ENCODE peak calls at places on chromosomes 3 and 15, in nine cellular contexts. One of them, this sample, is unnamed.

GRCh38 chr3:49609815-49610214 is 55.5 kb downstream of the BSN start:
- DNase-seq in hypothalamus: peak; percentile 60
- DNase-seq in HEK293T: no peak
- DNase-seq in frontal cortex: no peak
- DNase-seq in endothelial cell of umbilical vein: no peak
- DNase-seq in heart right ventricle: peak; percentile 38
- DNase-seq in RWPE1: no peak
- DNase-seq in ovary: no peak
- DNase-seq in stimulated activated CD8-positive, alpha-beta memory T cell treated with anti-CD3 and anti-CD28 coated beads, Interleukin-12 subunit alpha, Interleukin-12 subunit beta, amount 100 ng/mL, for 4 hours: no peak
- DNase-seq in this sample: no peak

GRCh38 chr15:62706361-62706760 is 336.2 kb upstream of the TPM1 start:
- DNase-seq in hypothalamus: no peak
- DNase-seq in HEK293T: no peak
- DNase-seq in frontal cortex: no peak
- DNase-seq in endothelial cell of umbilical vein: no peak
- DNase-seq in heart right ventricle: no peak
- DNase-seq in RWPE1: no peak
- DNase-seq in ovary: no peak
- DNase-seq in stimulated activated CD8-positive, alpha-beta memory T cell treated with anti-CD3 and anti-CD28 coated beads, Interleukin-12 subunit alpha, Interleukin-12 subunit beta, amount 100 ng/mL, for 4 hours: no peak
- DNase-seq in this sample: no peak

GRCh38 chr15:40108061-40108854 is 421 bp downstream of the BMF start:
- DNase-seq in hypothalamus: peak; percentile 40
- DNase-seq in HEK293T: no peak
- DNase-seq in frontal cortex: peak; percentile 39
- DNase-seq in endothelial cell of umbilical vein: peak; percentile 47
- DNase-seq in heart right ventricle: peak; percentile 59
- DNase-seq in RWPE1: peak; percentile 42
- DNase-seq in ovary: peak; percentile 84
- DNase-seq in stimulated activated CD8-positive, alpha-beta memory T cell treated with anti-CD3 and anti-CD28 coated beads, Interleukin-12 subunit alpha, Interleukin-12 subunit beta, amount 100 ng/mL, for 4 hours: no peak
- DNase-seq in this sample: no peak

GRCh38 chr3:123096701-123097100 is 29.9 kb downstream of the PDIA5 start:
- DNase-seq in hypothalamus: peak; percentile 75
- DNase-seq in HEK293T: no peak
- DNase-seq in frontal cortex: peak; percentile 58
- DNase-seq in endothelial cell of umbilical vein: no peak
- DNase-seq in heart right ventricle: peak; percentile 78
- DNase-seq in RWPE1: no peak
- DNase-seq in ovary: peak; percentile 78
- DNase-seq in stimulated activated CD8-positive, alpha-beta memory T cell treated with anti-CD3 and anti-CD28 coated beads, Interleukin-12 subunit alpha, Interleukin-12 subunit beta, amount 100 ng/mL, for 4 hours: no peak
- DNase-seq in this sample: no peak

GRCh38 chr3:139934557-139935070 is 371 bp upstream of the CLSTN2 start:
- DNase-seq in hypothalamus: peak; percentile 61
- DNase-seq in HEK293T: peak; percentile 75
- DNase-seq in frontal cortex: peak; percentile 60
- DNase-seq in endothelial cell of umbilical vein: no peak
- DNase-seq in heart right ventricle: peak; percentile 52
- DNase-seq in RWPE1: no peak
- DNase-seq in ovary: peak; percentile 81
- DNase-seq in stimulated activated CD8-positive, alpha-beta memory T cell treated with anti-CD3 and anti-CD28 coated beads, Interleukin-12 subunit alpha, Interleukin-12 subunit beta, amount 100 ng/mL, for 4 hours: no peak
- DNase-seq in this sample: no peak

GRCh38 chr3:72255736-72256559 is 471.0 kb upstream of the PROK2 start:
- DNase-seq in hypothalamus: peak; percentile 33
- DNase-seq in HEK293T: peak; percentile 25
- DNase-seq in frontal cortex: no peak
- DNase-seq in endothelial cell of umbilical vein: peak; percentile 26
- DNase-seq in heart right ventricle: peak; percentile 26
- DNase-seq in RWPE1: peak; percentile 51
- DNase-seq in ovary: no peak
- DNase-seq in stimulated activated CD8-positive, alpha-beta memory T cell treated with anti-CD3 and anti-CD28 coated beads, Interleukin-12 subunit alpha, Interleukin-12 subunit beta, amount 100 ng/mL, for 4 hours: no peak
- DNase-seq in this sample: peak; percentile 34

GRCh38 chr3:12894629-12895028 is 53.3 kb upstream of the RPL32 start:
- DNase-seq in hypothalamus: no peak
- DNase-seq in HEK293T: no peak
- DNase-seq in frontal cortex: no peak
- DNase-seq in endothelial cell of umbilical vein: no peak
- DNase-seq in heart right ventricle: no peak
- DNase-seq in RWPE1: no peak
- DNase-seq in ovary: no peak
- DNase-seq in stimulated activated CD8-positive, alpha-beta memory T cell treated with anti-CD3 and anti-CD28 coated beads, Interleukin-12 subunit alpha, Interleukin-12 subunit beta, amount 100 ng/mL, for 4 hours: no peak
- DNase-seq in this sample: no peak

GRCh38 chr3:158097571-158098553 is 8.4 kb downstream of the SHOX2 start:
- DNase-seq in hypothalamus: no peak
- DNase-seq in HEK293T: no peak
- DNase-seq in frontal cortex: no peak
- DNase-seq in endothelial cell of umbilical vein: peak; percentile 52
- DNase-seq in heart right ventricle: no peak
- DNase-seq in RWPE1: peak; percentile 94
- DNase-seq in ovary: peak; percentile 24
- DNase-seq in stimulated activated CD8-positive, alpha-beta memory T cell treated with anti-CD3 and anti-CD28 coated beads, Interleukin-12 subunit alpha, Interleukin-12 subunit beta, amount 100 ng/mL, for 4 hours: no peak
- DNase-seq in this sample: peak; percentile 41

GRCh38 chr3:152937234-152937633 is 102.3 kb downstream of the P2RY1 start:
- DNase-seq in hypothalamus: no peak
- DNase-seq in HEK293T: no peak
- DNase-seq in frontal cortex: no peak
- DNase-seq in endothelial cell of umbilical vein: no peak
- DNase-seq in heart right ventricle: no peak
- DNase-seq in RWPE1: no peak
- DNase-seq in ovary: no peak
- DNase-seq in stimulated activated CD8-positive, alpha-beta memory T cell treated with anti-CD3 and anti-CD28 coated beads, Interleukin-12 subunit alpha, Interleukin-12 subunit beta, amount 100 ng/mL, for 4 hours: no peak
- DNase-seq in this sample: no peak

GRCh38 chr3:20935791-20936190 is 749.8 kb upstream of the SGO1 start:
- DNase-seq in hypothalamus: no peak
- DNase-seq in HEK293T: no peak
- DNase-seq in frontal cortex: no peak
- DNase-seq in endothelial cell of umbilical vein: no peak
- DNase-seq in heart right ventricle: no peak
- DNase-seq in RWPE1: no peak
- DNase-seq in ovary: no peak
- DNase-seq in stimulated activated CD8-positive, alpha-beta memory T cell treated with anti-CD3 and anti-CD28 coated beads, Interleukin-12 subunit alpha, Interleukin-12 subunit beta, amount 100 ng/mL, for 4 hours: no peak
- DNase-seq in this sample: peak; percentile 39

GRCh38 chr3:134017490-134017889 is 12.2 kb downstream of the SLCO2A1 start:
- DNase-seq in hypothalamus: no peak
- DNase-seq in HEK293T: no peak
- DNase-seq in frontal cortex: no peak
- DNase-seq in endothelial cell of umbilical vein: no peak
- DNase-seq in heart right ventricle: no peak
- DNase-seq in RWPE1: no peak
- DNase-seq in ovary: no peak
- DNase-seq in stimulated activated CD8-positive, alpha-beta memory T cell treated with anti-CD3 and anti-CD28 coated beads, Interleukin-12 subunit alpha, Interleukin-12 subunit beta, amount 100 ng/mL, for 4 hours: no peak
- DNase-seq in this sample: no peak

GRCh38 chr3:62149962-62150361 is 223.4 kb downstream of the FEZF2 start:
- DNase-seq in hypothalamus: no peak
- DNase-seq in HEK293T: no peak
- DNase-seq in frontal cortex: no peak
- DNase-seq in endothelial cell of umbilical vein: no peak
- DNase-seq in heart right ventricle: no peak
- DNase-seq in RWPE1: no peak
- DNase-seq in ovary: no peak
- DNase-seq in stimulated activated CD8-positive, alpha-beta memory T cell treated with anti-CD3 and anti-CD28 coated beads, Interleukin-12 subunit alpha, Interleukin-12 subunit beta, amount 100 ng/mL, for 4 hours: no peak
- DNase-seq in this sample: no peak

GRCh38 chr3:177705976-177706866 is 508.9 kb upstream of the TBL1XR1 start:
- DNase-seq in hypothalamus: no peak
- DNase-seq in HEK293T: no peak
- DNase-seq in frontal cortex: no peak
- DNase-seq in endothelial cell of umbilical vein: no peak
- DNase-seq in heart right ventricle: peak; percentile 46
- DNase-seq in RWPE1: no peak
- DNase-seq in ovary: peak; percentile 42
- DNase-seq in stimulated activated CD8-positive, alpha-beta memory T cell treated with anti-CD3 and anti-CD28 coated beads, Interleukin-12 subunit alpha, Interleukin-12 subunit beta, amount 100 ng/mL, for 4 hours: no peak
- DNase-seq in this sample: no peak

GRCh38 chr3:27253831-27254230 is 115.4 kb downstream of the NEK10 start:
- DNase-seq in hypothalamus: peak; percentile 3
- DNase-seq in HEK293T: peak; percentile 51
- DNase-seq in frontal cortex: no peak
- DNase-seq in endothelial cell of umbilical vein: peak; percentile 46
- DNase-seq in heart right ventricle: peak; percentile 3
- DNase-seq in RWPE1: peak; percentile 38
- DNase-seq in ovary: no peak
- DNase-seq in stimulated activated CD8-positive, alpha-beta memory T cell treated with anti-CD3 and anti-CD28 coated beads, Interleukin-12 subunit alpha, Interleukin-12 subunit beta, amount 100 ng/mL, for 4 hours: no peak
- DNase-seq in this sample: peak; percentile 8

GRCh38 chr15:66566963-66567531 is 1.2 kb upstream of the LCTL start:
- DNase-seq in hypothalamus: peak; percentile 10
- DNase-seq in HEK293T: peak; percentile 87
- DNase-seq in frontal cortex: peak; percentile 68
- DNase-seq in endothelial cell of umbilical vein: peak; percentile 67
- DNase-seq in heart right ventricle: peak; percentile 65
- DNase-seq in RWPE1: peak; percentile 75
- DNase-seq in ovary: peak; percentile 38
- DNase-seq in stimulated activated CD8-positive, alpha-beta memory T cell treated with anti-CD3 and anti-CD28 coated beads, Interleukin-12 subunit alpha, Interleukin-12 subunit beta, amount 100 ng/mL, for 4 hours: no peak
- DNase-seq in this sample: no peak

GRCh38 chr3:134677987-134678308 is 27.1 kb upstream of the KY start:
- DNase-seq in hypothalamus: no peak
- DNase-seq in HEK293T: no peak
- DNase-seq in frontal cortex: no peak
- DNase-seq in endothelial cell of umbilical vein: no peak
- DNase-seq in heart right ventricle: no peak
- DNase-seq in RWPE1: no peak
- DNase-seq in ovary: no peak
- DNase-seq in stimulated activated CD8-positive, alpha-beta memory T cell treated with anti-CD3 and anti-CD28 coated beads, Interleukin-12 subunit alpha, Interleukin-12 subunit beta, amount 100 ng/mL, for 4 hours: no peak
- DNase-seq in this sample: no peak

GRCh38 chr15:73704869-73705645 is 20.9 kb downstream of the CD276 start:
- DNase-seq in hypothalamus: peak; percentile 27
- DNase-seq in HEK293T: peak; percentile 76
- DNase-seq in frontal cortex: peak; percentile 61
- DNase-seq in endothelial cell of umbilical vein: peak; percentile 52
- DNase-seq in heart right ventricle: peak; percentile 54
- DNase-seq in RWPE1: peak; percentile 63
- DNase-seq in ovary: peak; percentile 72
- DNase-seq in stimulated activated CD8-positive, alpha-beta memory T cell treated with anti-CD3 and anti-CD28 coated beads, Interleukin-12 subunit alpha, Interleukin-12 subunit beta, amount 100 ng/mL, for 4 hours: peak; percentile 24
- DNase-seq in this sample: no peak

GRCh38 chr3:136070334-136070733 is 104.8 kb downstream of the PPP2R3A start:
- DNase-seq in hypothalamus: no peak
- DNase-seq in HEK293T: no peak
- DNase-seq in frontal cortex: no peak
- DNase-seq in endothelial cell of umbilical vein: no peak
- DNase-seq in heart right ventricle: no peak
- DNase-seq in RWPE1: peak; percentile 69
- DNase-seq in ovary: no peak
- DNase-seq in stimulated activated CD8-positive, alpha-beta memory T cell treated with anti-CD3 and anti-CD28 coated beads, Interleukin-12 subunit alpha, Interleukin-12 subunit beta, amount 100 ng/mL, for 4 hours: no peak
- DNase-seq in this sample: peak; percentile 12

GRCh38 chr3:124707667-124708066 is 22.6 kb upstream of the UMPS start:
- DNase-seq in hypothalamus: no peak
- DNase-seq in HEK293T: no peak
- DNase-seq in frontal cortex: no peak
- DNase-seq in endothelial cell of umbilical vein: no peak
- DNase-seq in heart right ventricle: no peak
- DNase-seq in RWPE1: no peak
- DNase-seq in ovary: no peak
- DNase-seq in stimulated activated CD8-positive, alpha-beta memory T cell treated with anti-CD3 and anti-CD28 coated beads, Interleukin-12 subunit alpha, Interleukin-12 subunit beta, amount 100 ng/mL, for 4 hours: no peak
- DNase-seq in this sample: no peak

GRCh38 chr3:20054549-20054987 is 14.3 kb downstream of the KAT2B start:
- DNase-seq in hypothalamus: no peak
- DNase-seq in HEK293T: no peak
- DNase-seq in frontal cortex: no peak
- DNase-seq in endothelial cell of umbilical vein: peak; percentile 79
- DNase-seq in heart right ventricle: peak; percentile 65
- DNase-seq in RWPE1: peak; percentile 89
- DNase-seq in ovary: no peak
- DNase-seq in stimulated activated CD8-positive, alpha-beta memory T cell treated with anti-CD3 and anti-CD28 coated beads, Interleukin-12 subunit alpha, Interleukin-12 subunit beta, amount 100 ng/mL, for 4 hours: peak; percentile 39
- DNase-seq in this sample: peak; percentile 99

GRCh38 chr15:52082197-52083036 is 30.2 kb downstream of the BCL2L10 start:
- DNase-seq in hypothalamus: no peak
- DNase-seq in HEK293T: no peak
- DNase-seq in frontal cortex: no peak
- DNase-seq in endothelial cell of umbilical vein: no peak
- DNase-seq in heart right ventricle: no peak
- DNase-seq in RWPE1: no peak
- DNase-seq in ovary: no peak
- DNase-seq in stimulated activated CD8-positive, alpha-beta memory T cell treated with anti-CD3 and anti-CD28 coated beads, Interleukin-12 subunit alpha, Interleukin-12 subunit beta, amount 100 ng/mL, for 4 hours: no peak
- DNase-seq in this sample: no peak

GRCh38 chr15:72599855-72600464 is 54.5 kb upstream of the GOLGA6B start:
- DNase-seq in hypothalamus: no peak
- DNase-seq in HEK293T: peak; percentile 62
- DNase-seq in frontal cortex: peak; percentile 51
- DNase-seq in endothelial cell of umbilical vein: peak; percentile 56
- DNase-seq in heart right ventricle: peak; percentile 32
- DNase-seq in RWPE1: peak; percentile 56
- DNase-seq in ovary: no peak
- DNase-seq in stimulated activated CD8-positive, alpha-beta memory T cell treated with anti-CD3 and anti-CD28 coated beads, Interleukin-12 subunit alpha, Interleukin-12 subunit beta, amount 100 ng/mL, for 4 hours: no peak
- DNase-seq in this sample: no peak

GRCh38 chr15:55907797-55908196 is 85.6 kb downstream of the NEDD4 start:
- DNase-seq in hypothalamus: no peak
- DNase-seq in HEK293T: no peak
- DNase-seq in frontal cortex: no peak
- DNase-seq in endothelial cell of umbilical vein: peak; percentile 76
- DNase-seq in heart right ventricle: no peak
- DNase-seq in RWPE1: peak; percentile 84
- DNase-seq in ovary: no peak
- DNase-seq in stimulated activated CD8-positive, alpha-beta memory T cell treated with anti-CD3 and anti-CD28 coated beads, Interleukin-12 subunit alpha, Interleukin-12 subunit beta, amount 100 ng/mL, for 4 hours: no peak
- DNase-seq in this sample: peak; percentile 86

GRCh38 chr3:139121513-139122220 is 77.0 kb upstream of the PRR23C start:
- DNase-seq in hypothalamus: no peak
- DNase-seq in HEK293T: no peak
- DNase-seq in frontal cortex: no peak
- DNase-seq in endothelial cell of umbilical vein: no peak
- DNase-seq in heart right ventricle: no peak
- DNase-seq in RWPE1: no peak
- DNase-seq in ovary: no peak
- DNase-seq in stimulated activated CD8-positive, alpha-beta memory T cell treated with anti-CD3 and anti-CD28 coated beads, Interleukin-12 subunit alpha, Interleukin-12 subunit beta, amount 100 ng/mL, for 4 hours: no peak
- DNase-seq in this sample: no peak

GRCh38 chr15:56831467-56831866 is 87.0 kb upstream of the TCF12 start:
- DNase-seq in hypothalamus: no peak
- DNase-seq in HEK293T: no peak
- DNase-seq in frontal cortex: no peak
- DNase-seq in endothelial cell of umbilical vein: no peak
- DNase-seq in heart right ventricle: no peak
- DNase-seq in RWPE1: no peak
- DNase-seq in ovary: no peak
- DNase-seq in stimulated activated CD8-positive, alpha-beta memory T cell treated with anti-CD3 and anti-CD28 coated beads, Interleukin-12 subunit alpha, Interleukin-12 subunit beta, amount 100 ng/mL, for 4 hours: no peak
- DNase-seq in this sample: no peak

GRCh38 chr15:78666010-78666409 is 25.0 kb upstream of the CHRNB4 start:
- DNase-seq in hypothalamus: no peak
- DNase-seq in HEK293T: no peak
- DNase-seq in frontal cortex: no peak
- DNase-seq in endothelial cell of umbilical vein: no peak
- DNase-seq in heart right ventricle: no peak
- DNase-seq in RWPE1: no peak
- DNase-seq in ovary: no peak
- DNase-seq in stimulated activated CD8-positive, alpha-beta memory T cell treated with anti-CD3 and anti-CD28 coated beads, Interleukin-12 subunit alpha, Interleukin-12 subunit beta, amount 100 ng/mL, for 4 hours: no peak
- DNase-seq in this sample: no peak

GRCh38 chr3:143081844-143082778 is 37.5 kb upstream of the CHST2 start:
- DNase-seq in hypothalamus: no peak
- DNase-seq in HEK293T: no peak
- DNase-seq in frontal cortex: no peak
- DNase-seq in endothelial cell of umbilical vein: no peak
- DNase-seq in heart right ventricle: no peak
- DNase-seq in RWPE1: no peak
- DNase-seq in ovary: no peak
- DNase-seq in stimulated activated CD8-positive, alpha-beta memory T cell treated with anti-CD3 and anti-CD28 coated beads, Interleukin-12 subunit alpha, Interleukin-12 subunit beta, amount 100 ng/mL, for 4 hours: no peak
- DNase-seq in this sample: no peak

GRCh38 chr3:71348001-71348632 is 235.4 kb downstream of the FOXP1 start:
- DNase-seq in hypothalamus: no peak
- DNase-seq in HEK293T: no peak
- DNase-seq in frontal cortex: no peak
- DNase-seq in endothelial cell of umbilical vein: no peak
- DNase-seq in heart right ventricle: no peak
- DNase-seq in RWPE1: no peak
- DNase-seq in ovary: no peak
- DNase-seq in stimulated activated CD8-positive, alpha-beta memory T cell treated with anti-CD3 and anti-CD28 coated beads, Interleukin-12 subunit alpha, Interleukin-12 subunit beta, amount 100 ng/mL, for 4 hours: no peak
- DNase-seq in this sample: no peak

GRCh38 chr3:492586-493296 is 296.2 kb downstream of the CHL1 start:
- DNase-seq in hypothalamus: no peak
- DNase-seq in HEK293T: no peak
- DNase-seq in frontal cortex: no peak
- DNase-seq in endothelial cell of umbilical vein: no peak
- DNase-seq in heart right ventricle: no peak
- DNase-seq in RWPE1: no peak
- DNase-seq in ovary: no peak
- DNase-seq in stimulated activated CD8-positive, alpha-beta memory T cell treated with anti-CD3 and anti-CD28 coated beads, Interleukin-12 subunit alpha, Interleukin-12 subunit beta, amount 100 ng/mL, for 4 hours: no peak
- DNase-seq in this sample: no peak

GRCh38 chr3:8541486-8541885 is 39.9 kb downstream of the LMCD1 start:
- DNase-seq in hypothalamus: no peak
- DNase-seq in HEK293T: no peak
- DNase-seq in frontal cortex: no peak
- DNase-seq in endothelial cell of umbilical vein: no peak
- DNase-seq in heart right ventricle: no peak
- DNase-seq in RWPE1: no peak
- DNase-seq in ovary: no peak
- DNase-seq in stimulated activated CD8-positive, alpha-beta memory T cell treated with anti-CD3 and anti-CD28 coated beads, Interleukin-12 subunit alpha, Interleukin-12 subunit beta, amount 100 ng/mL, for 4 hours: no peak
- DNase-seq in this sample: no peak